ENCODE peak calls at places on chromosomes 6 and 20, in seven cellular contexts. One of them, this sample, is unnamed.

GRCh38 chr20:10219452-10219791 is 792 bp downstream of the SNAP25 start:
- DNase-seq in germinal center: peak
- DNase-seq in WTC11: peak
- DNase-seq in HEK293T: peak
- DNase-seq in stimulated activated CD4-positive, alpha-beta T cell treated with anti-CD3 and anti-CD28 coated beads, Interleukin-4, amount 100 ng/mL, for 24 hours: peak
- DNase-seq in sigmoid colon: peak
- DNase-seq in GM23248: peak
- DNase-seq in this sample: peak

GRCh38 chr6:33187809-33188208 is 4.5 kb downstream of the COL11A2 start:
- DNase-seq in HEK293T: no peak
- DNase-seq in germinal center: no peak
- DNase-seq in stimulated activated CD4-positive, alpha-beta T cell treated with anti-CD3 and anti-CD28 coated beads, Interleukin-4, amount 100 ng/mL, for 24 hours: no peak
- DNase-seq in WTC11: no peak
- DNase-seq in GM23248: no peak
- DNase-seq in sigmoid colon: no peak
- DNase-seq in this sample: no peak

GRCh38 chr20:35226126-35226774 is at the start of gene MMP24:
- DNase-seq in WTC11: peak
- DNase-seq in sigmoid colon: no peak
- DNase-seq in GM23248: no peak
- DNase-seq in HEK293T: no peak
- DNase-seq in stimulated activated CD4-positive, alpha-beta T cell treated with anti-CD3 and anti-CD28 coated beads, Interleukin-4, amount 100 ng/mL, for 24 hours: no peak
- DNase-seq in germinal center: no peak
- DNase-seq in this sample: no peak

GRCh38 chr6:70706491-70707123 is 38.9 kb downstream of the SMAP1 start:
- DNase-seq in HEK293T: no peak
- DNase-seq in GM23248: peak
- DNase-seq in stimulated activated CD4-positive, alpha-beta T cell treated with anti-CD3 and anti-CD28 coated beads, Interleukin-4, amount 100 ng/mL, for 24 hours: no peak
- DNase-seq in sigmoid colon: no peak
- DNase-seq in WTC11: no peak
- DNase-seq in germinal center: peak
- DNase-seq in this sample: no peak

GRCh38 chr6:106128981-106129761 is 43.0 kb downstream of the PRDM1 start:
- DNase-seq in stimulated activated CD4-positive, alpha-beta T cell treated with anti-CD3 and anti-CD28 coated beads, Interleukin-4, amount 100 ng/mL, for 24 hours: no peak
- DNase-seq in germinal center: no peak
- DNase-seq in WTC11: no peak
- DNase-seq in HEK293T: no peak
- DNase-seq in sigmoid colon: no peak
- DNase-seq in GM23248: peak
- DNase-seq in this sample: no peak

GRCh38 chr6:50851269-50851847 is 32.7 kb downstream of the TFAP2B start:
- DNase-seq in WTC11: no peak
- DNase-seq in germinal center: no peak
- DNase-seq in HEK293T: no peak
- DNase-seq in sigmoid colon: no peak
- DNase-seq in stimulated activated CD4-positive, alpha-beta T cell treated with anti-CD3 and anti-CD28 coated beads, Interleukin-4, amount 100 ng/mL, for 24 hours: no peak
- DNase-seq in GM23248: no peak
- DNase-seq in this sample: no peak

GRCh38 chr6:18395177-18395850 is 8.2 kb downstream of the RNF144B start:
- DNase-seq in germinal center: no peak
- DNase-seq in sigmoid colon: no peak
- DNase-seq in HEK293T: no peak
- DNase-seq in GM23248: no peak
- DNase-seq in WTC11: peak
- DNase-seq in stimulated activated CD4-positive, alpha-beta T cell treated with anti-CD3 and anti-CD28 coated beads, Interleukin-4, amount 100 ng/mL, for 24 hours: no peak
- DNase-seq in this sample: no peak

GRCh38 chr6:86937219-86938079 is at the start of gene HTR1E:
- DNase-seq in germinal center: peak
- DNase-seq in GM23248: peak
- DNase-seq in sigmoid colon: no peak
- DNase-seq in WTC11: no peak
- DNase-seq in HEK293T: peak
- DNase-seq in stimulated activated CD4-positive, alpha-beta T cell treated with anti-CD3 and anti-CD28 coated beads, Interleukin-4, amount 100 ng/mL, for 24 hours: no peak
- DNase-seq in this sample: peak

GRCh38 chr20:31906001-31906400 is 35.6 kb downstream of the TTLL9 start:
- DNase-seq in stimulated activated CD4-positive, alpha-beta T cell treated with anti-CD3 and anti-CD28 coated beads, Interleukin-4, amount 100 ng/mL, for 24 hours: no peak
- DNase-seq in GM23248: no peak
- DNase-seq in germinal center: no peak
- DNase-seq in HEK293T: no peak
- DNase-seq in WTC11: peak
- DNase-seq in sigmoid colon: peak
- DNase-seq in this sample: no peak

GRCh38 chr20:17417221-17417620 is 114.0 kb downstream of the BFSP1 start:
- DNase-seq in stimulated activated CD4-positive, alpha-beta T cell treated with anti-CD3 and anti-CD28 coated beads, Interleukin-4, amount 100 ng/mL, for 24 hours: no peak
- DNase-seq in WTC11: no peak
- DNase-seq in HEK293T: no peak
- DNase-seq in GM23248: peak
- DNase-seq in germinal center: no peak
- DNase-seq in sigmoid colon: no peak
- DNase-seq in this sample: no peak

GRCh38 chr6:129785756-129786135 is 75.4 kb downstream of the TMEM244 start:
- DNase-seq in GM23248: no peak
- DNase-seq in stimulated activated CD4-positive, alpha-beta T cell treated with anti-CD3 and anti-CD28 coated beads, Interleukin-4, amount 100 ng/mL, for 24 hours: no peak
- DNase-seq in WTC11: no peak
- DNase-seq in sigmoid colon: no peak
- DNase-seq in germinal center: no peak
- DNase-seq in HEK293T: no peak
- DNase-seq in this sample: no peak

GRCh38 chr6:149988550-149989336 is 25.0 kb downstream of the ULBP1 start:
- DNase-seq in germinal center: no peak
- DNase-seq in sigmoid colon: no peak
- DNase-seq in stimulated activated CD4-positive, alpha-beta T cell treated with anti-CD3 and anti-CD28 coated beads, Interleukin-4, amount 100 ng/mL, for 24 hours: no peak
- DNase-seq in WTC11: peak
- DNase-seq in HEK293T: no peak
- DNase-seq in GM23248: no peak
- DNase-seq in this sample: no peak

GRCh38 chr6:163745566-163746400 is 331.3 kb downstream of the QKI start:
- DNase-seq in GM23248: peak
- DNase-seq in germinal center: no peak
- DNase-seq in WTC11: no peak
- DNase-seq in sigmoid colon: no peak
- DNase-seq in stimulated activated CD4-positive, alpha-beta T cell treated with anti-CD3 and anti-CD28 coated beads, Interleukin-4, amount 100 ng/mL, for 24 hours: no peak
- DNase-seq in HEK293T: peak
- DNase-seq in this sample: no peak